ENCODE peak calls at places on chromosomes 5 and 9, in four cellular contexts. M, I, K and F are unnamed samples.

GRCh38 chr9:109482391-109482916 is 15.7 kb downstream of the PTPN3 start:
- DNase-seq in I (no peak), K (no peak), M (no peak), F (no peak)

GRCh38 chr9:105313238-105313637 is 68.8 kb downstream of the SLC44A1 start:
- DNase-seq in K (no peak), M (no peak), I (no peak), F (no peak)

GRCh38 chr5:61969347-61969746 is 336.7 kb upstream of the KIF2A start:
- DNase-seq in I (no peak), K (no peak), M (no peak), F (no peak)

GRCh38 chr5:1105350-1106265 is 6.3 kb downstream of the SLC12A7 start:
- DNase-seq in K (no peak), I (peak), M (peak), F (no peak)

GRCh38 chr9:86458456-86458855 is 104.2 kb upstream of the TUT7 start:
- DNase-seq in I (no peak), K (no peak), M (no peak), F (no peak)

GRCh38 chr5:57028166-57028565 is 76.2 kb upstream of the MIER3 start:
- DNase-seq in K (no peak), M (no peak), I (no peak), F (no peak)

GRCh38 chr5:54520438-54520846 is 2.9 kb downstream of the SNX18 start:
- DNase-seq in M (no peak), I (no peak), K (no peak), F (peak)

GRCh38 chr9:109289186-109289585 is 31.7 kb downstream of the EPB41L4B start:
- DNase-seq in K (no peak), I (no peak), M (no peak), F (no peak)

GRCh38 chr5:180691046-180691445 is 41.6 kb upstream of the FLT4 start:
- DNase-seq in K (no peak), I (no peak), M (no peak), F (no peak)

GRCh38 chr5:122895141-122895540 is 49.7 kb downstream of the SNX24 start:
- DNase-seq in M (no peak), K (no peak), I (no peak), F (no peak)

GRCh38 chr9:104090578-104090977 is 3.5 kb upstream of the SMC2 start:
- DNase-seq in I (no peak), K (no peak), M (no peak), F (no peak)

GRCh38 chr9:15272377-15272928 is 34.6 kb downstream of the TTC39B start:
- DNase-seq in I (no peak), K (no peak), M (no peak), F (no peak)

GRCh38 chr5:137347865-137348264 is 151.3 kb downstream of the SPOCK1 start:
- DNase-seq in M (no peak), K (no peak), I (no peak), F (no peak)

GRCh38 chr5:82352146-82352791 is 74.1 kb upstream of the RPS23 start:
- DNase-seq in K (no peak), I (no peak), M (no peak), F (peak)

GRCh38 chr9:1198085-1198484 is 147.9 kb downstream of the DMRT2 start:
- DNase-seq in K (no peak), I (no peak), M (no peak), F (peak)

GRCh38 chr5:157109744-157110143 is 900 bp upstream of the HAVCR2 start:
- DNase-seq in M (no peak), K (no peak), I (no peak), F (no peak)

GRCh38 chr9:109369285-109369684 is 48.4 kb upstream of the EPB41L4B start:
- DNase-seq in K (no peak), I (no peak), M (no peak), F (no peak)

GRCh38 chr5:173327084-173327947 is 898 bp downstream of the STC2 start:
- DNase-seq in I (no peak), K (no peak), M (peak), F (peak)

GRCh38 chr5:124628721-124629596 is 117.5 kb downstream of the ZNF608 start:
- DNase-seq in K (peak), M (peak), I (peak), F (peak)

GRCh38 chr5:174735498-174736350 is 11.3 kb downstream of the MSX2 start:
- DNase-seq in I (peak), K (peak), M (peak), F (no peak)

GRCh38 chr5:122458278-122458872 is 146.3 kb downstream of the SNCAIP start:
- DNase-seq in I (peak), M (peak), K (peak), F (peak)

GRCh38 chr5:170755679-170756456 is 27.7 kb upstream of the GABRP start:
- DNase-seq in I (no peak), M (no peak), K (no peak), F (no peak)

GRCh38 chr5:111628901-111629300 is 116.6 kb upstream of the STARD4 start:
- DNase-seq in K (no peak), I (no peak), M (no peak), F (peak)

GRCh38 chr5:155050384-155051019 is 36.9 kb downstream of the KIF4B start:
- DNase-seq in I (no peak), K (no peak), M (no peak), F (no peak)

GRCh38 chr5:89595065-89595464 is 712.1 kb upstream of the MEF2C start:
- DNase-seq in I (no peak), M (no peak), K (no peak), F (no peak)

GRCh38 chr9:26012797-26013594 is 334.8 kb upstream of the TUSC1 start:
- DNase-seq in I (no peak), M (no peak), K (no peak), F (peak)

GRCh38 chr5:171537923-171538537 is 118.6 kb downstream of the FGF18 start:
- DNase-seq in K (no peak), M (no peak), I (no peak), F (no peak)

GRCh38 chr5:2986301-2986700 is 234.8 kb upstream of the IRX2 start:
- DNase-seq in M (no peak), I (no peak), K (no peak), F (no peak)

GRCh38 chr9:123722378-123722777 is 207.5 kb downstream of the DENND1A start:
- DNase-seq in I (no peak), M (no peak), K (no peak), F (no peak)

GRCh38 chr5:40623480-40624420 is 56.0 kb upstream of the PTGER4 start:
- DNase-seq in I (no peak), K (no peak), M (no peak), F (no peak)

GRCh38 chr9:14180077-14180941 is 133.6 kb downstream of the NFIB start:
- DNase-seq in I (no peak), M (no peak), K (no peak), F (no peak)

GRCh38 chr5:135625061-135625460 is 46.3 kb upstream of the CXCL14 start:
- DNase-seq in I (no peak), M (no peak), K (no peak), F (no peak)

GRCh38 chr9:36345103-36345846 is 54.8 kb downstream of the RNF38 start:
- DNase-seq in M (no peak), I (no peak), K (no peak), F (no peak)

GRCh38 chr9:26260238-26260637 is 582.0 kb upstream of the TUSC1 start:
- DNase-seq in K (no peak), M (no peak), I (no peak), F (peak)

GRCh38 chr9:117494401-117495130 is 79.7 kb upstream of the ASTN2 start:
- DNase-seq in K (no peak), M (no peak), I (no peak), F (no peak)

GRCh38 chr9:134283111-134283515 is 43.1 kb upstream of the RXRA start:
- DNase-seq in M (no peak), I (no peak), K (no peak), F (peak)

GRCh38 chr9:71692337-71692736 is 76.0 kb downstream of the CEMIP2 start:
- DNase-seq in M (no peak), I (no peak), K (no peak), F (peak)

GRCh38 chr5:55570026-55570425 is 35.3 kb upstream of the PLPP1 start:
- DNase-seq in I (no peak), K (no peak), M (no peak), F (peak)

GRCh38 chr5:147336871-147337270 is 102.0 kb downstream of the STK32A start:
- DNase-seq in I (no peak), K (no peak), M (no peak), F (no peak)

GRCh38 chr5:59275537-59276276 is 617.8 kb downstream of the PDE4D start:
- DNase-seq in M (no peak), I (no peak), K (no peak), F (peak)
- TF ChIP-seq POLR2A in M (no peak), I (no peak), K (no peak), F (no peak)

GRCh38 chr5:132099073-132099748 is 25.6 kb downstream of the CSF2 start:
- DNase-seq in K (no peak), I (no peak), M (no peak), F (no peak)
- H3K4me2 ChIP-seq in K (no peak), I (no peak), M (no peak), F (no peak)

GRCh38 chr9:128066713-128067621 is at the start of gene NAIF1:
- DNase-seq in I (peak), M (peak), K (peak), F (peak)

GRCh38 chr9:128065907-128066712 is 1.0 kb downstream of the NAIF1 start:
- DNase-seq in M (no peak), K (no peak), I (no peak), F (no peak)

GRCh38 chr9:128068656-128069221 is 707 bp downstream of the SLC25A25 start:
- DNase-seq in M (no peak), K (no peak), I (no peak), F (no peak)

GRCh38 chr9:128067898-128068655 is at the start of gene SLC25A25:
- DNase-seq in M (peak), K (peak), I (peak), F (peak)

DNA sequence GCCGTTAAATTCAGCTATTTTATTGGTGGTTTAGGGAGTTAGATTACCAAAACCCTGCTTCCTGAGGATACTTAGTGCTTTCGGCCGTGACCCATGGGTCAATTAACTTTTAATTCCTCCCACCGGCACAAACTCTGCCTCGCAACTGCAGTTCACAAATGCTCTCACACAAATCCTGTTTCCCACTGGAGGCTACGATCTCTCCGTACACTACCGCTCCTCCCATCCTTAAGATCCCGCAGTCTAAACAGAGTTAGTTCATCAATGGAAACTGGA is 440 bp upstream of the NAIF1 start:
- DNase-seq in M (no peak), K (no peak), I (no peak), F (no peak)
- TF ChIP-seq POLR2A in M (no peak), K (peak), I (peak), F (peak)

DNA sequence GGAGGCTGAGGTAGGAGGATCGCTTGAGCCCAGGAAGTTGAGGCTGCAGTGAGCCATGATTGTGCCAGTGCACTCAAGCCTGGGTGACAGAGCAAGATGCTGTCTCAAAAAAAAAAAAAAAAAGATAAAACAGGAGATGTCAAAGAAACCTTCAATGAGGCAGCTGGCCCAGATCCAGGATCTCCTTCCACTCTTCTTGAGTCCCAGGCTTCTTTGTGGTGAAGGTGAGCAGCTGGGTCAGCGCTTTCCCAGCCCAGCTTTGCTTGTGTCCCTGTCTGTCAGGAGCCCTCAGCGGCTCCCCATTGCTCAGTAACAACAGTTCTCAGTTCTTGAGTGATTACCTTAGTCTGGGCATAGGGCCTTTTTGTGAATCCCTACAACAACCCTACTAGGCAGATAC is 69.4 kb upstream of the PSD2 start:
- DNase-seq in M (no peak), I (no peak), K (no peak), F (no peak)
- H3K4me2 ChIP-seq in M (no peak), I (no peak), K (no peak), F (no peak)

DNA sequence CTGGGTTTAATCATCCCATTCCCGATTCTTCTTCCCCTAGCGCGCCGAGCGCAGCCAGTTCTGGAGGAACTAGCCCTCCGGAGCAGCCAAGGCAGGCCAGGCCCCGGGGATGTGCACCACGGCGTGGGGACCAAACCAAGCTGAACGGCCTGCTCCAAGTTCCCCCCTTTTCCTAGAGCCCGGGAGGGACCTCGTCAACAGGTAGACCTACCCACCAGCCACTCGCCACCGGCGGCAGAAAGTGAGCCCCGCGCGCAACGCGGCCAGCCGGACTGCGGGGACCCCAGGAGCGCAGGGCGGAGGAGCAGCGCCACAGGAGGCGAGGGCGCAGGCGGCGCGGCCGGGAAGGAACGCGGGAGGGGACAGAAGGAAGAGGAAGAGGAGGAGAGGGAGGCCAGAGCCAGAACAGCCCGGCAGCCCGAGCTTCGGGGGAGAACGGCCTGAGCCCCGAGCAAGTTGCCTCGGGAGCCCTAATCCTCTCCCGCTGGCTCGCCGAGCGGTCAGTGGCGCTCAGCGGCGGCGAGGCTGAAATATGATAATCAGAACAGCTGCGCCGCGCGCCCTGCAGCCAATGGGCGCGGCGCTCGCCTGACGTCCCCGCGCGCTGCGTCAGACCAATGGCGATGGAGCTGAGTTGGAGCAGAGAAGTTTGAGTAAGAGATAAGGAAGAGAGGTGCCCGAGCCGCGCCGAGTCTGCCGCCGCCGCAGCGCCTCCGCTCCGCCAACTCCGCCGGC is at the start of gene ISL1:
- DNase-seq in M (peak), K (peak), I (no peak), F (peak)
- TF ChIP-seq POLR2A in M (no peak), K (peak), I (no peak), F (no peak)

GRCh38 chr5:126883801-126884200 is 106.9 kb downstream of the LMNB1 start:
- DNase-seq in I (no peak), M (no peak), K (no peak), F (peak)
- H3K4me2 ChIP-seq in I (no peak), M (peak), K (no peak), F (peak)

GRCh38 chr5:143244000-143244736 is 159.3 kb downstream of the NR3C1 start:
- DNase-seq in I (peak), M (peak), K (peak), F (peak)
- TF ChIP-seq POLR2A in I (no peak), M (peak), K (peak), F (peak)